ENCODE peak calls at places on chromosomes 2 and 18, in seven cellular contexts. W is SJSA1, K is adipocyte, R is GM12878, G is hepatocyte, U is keratinocyte, I is body of pancreas. Q is an unnamed sample.

GRCh38 chr2:39416172-39416571 is 20.9 kb downstream of the MAP4K3 start:
- DNase-seq in W (no peak), K (peak; percentile 58), R (no peak), G (no peak), U (no peak), I (no peak), Q (no peak)

GRCh38 chr18:76495435-76496199 is 575 bp upstream of the ZNF516 start:
- DNase-seq in W (peak; percentile 70), K (peak; percentile 64), R (no peak), G (peak; percentile 69), U (no peak), I (no peak), Q (peak; percentile 49)

GRCh38 chr2:16630463-16630862 is 35.2 kb downstream of the CYRIA start:
- DNase-seq in W (no peak), K (no peak), R (no peak), G (no peak), U (no peak), I (no peak), Q (no peak)

GRCh38 chr2:50126845-50127244 is 905.1 kb downstream of the NRXN1 start:
- DNase-seq in W (no peak), K (no peak), R (no peak), G (peak; percentile 6), U (no peak), I (no peak), Q (no peak)

GRCh38 chr2:148259674-148260073 is 238.8 kb downstream of the MBD5 start:
- DNase-seq in W (no peak), K (no peak), R (no peak), G (peak; percentile 18), U (peak; percentile 21), I (no peak), Q (no peak)

GRCh38 chr2:100940240-100940639 is 61.8 kb upstream of the RPL31 start:
- DNase-seq in W (no peak), K (no peak), R (no peak), G (no peak), U (no peak), I (no peak), Q (no peak)

GRCh38 chr2:72148975-72149555 is 1.4 kb upstream of the CYP26B1 start:
- DNase-seq in W (peak; percentile 48), K (peak; percentile 79), R (no peak), G (peak; percentile 75), U (no peak), I (peak; percentile 30), Q (peak; percentile 69)

GRCh38 chr2:37617119-37617892 is 54.1 kb downstream of the CDC42EP3 start:
- DNase-seq in W (no peak), K (no peak), R (no peak), G (no peak), U (no peak), I (no peak), Q (no peak)

GRCh38 chr2:105369777-105370690 is 28.8 kb downstream of the FHL2 start:
- DNase-seq in W (peak; percentile 87), K (peak; percentile 93), R (peak; percentile 55), G (peak; percentile 93), U (no peak), I (peak; percentile 86), Q (peak; percentile 91)

GRCh38 chr2:15242936-15243461 is 318.1 kb downstream of the NBAS start:
- DNase-seq in W (no peak), K (no peak), R (no peak), G (no peak), U (no peak), I (no peak), Q (no peak)

GRCh38 chr2:27960237-27960912 is 69.8 kb downstream of the BABAM2 start:
- DNase-seq in W (peak; percentile 57), K (peak; percentile 86), R (no peak), G (peak; percentile 6), U (no peak), I (no peak), Q (no peak)

GRCh38 chr2:171317492-171318125 is 116.2 kb downstream of the METTL8 start:
- DNase-seq in W (no peak), K (no peak), R (peak; percentile 74), G (no peak), U (no peak), I (no peak), Q (no peak)

GRCh38 chr2:174325373-174325772 is 9.4 kb upstream of the SP9 start:
- DNase-seq in W (no peak), K (no peak), R (no peak), G (no peak), U (no peak), I (no peak), Q (no peak)

GRCh38 chr2:197147942-197148341 is 162.6 kb downstream of the ANKRD44 start:
- DNase-seq in W (no peak), K (no peak), R (no peak), G (peak; percentile 23), U (no peak), I (no peak), Q (no peak)
- H3K4me1 ChIP-seq in W (peaks cover 10% of the 10 kb centered on the region), K (no peaks in the 10 kb centered on the region), R (peaks cover 45% of the 10 kb centered on the region), G (peaks cover 10% of the 10 kb centered on the region), U (no peaks in the 10 kb centered on the region), I (peaks cover 13% of the 10 kb centered on the region), Q (peaks cover 20% of the 10 kb centered on the region)

GRCh38 chr2:159441182-159441581 is 154.7 kb upstream of the WDSUB1 start:
- DNase-seq in W (no peak), K (no peak), R (no peak), G (no peak), U (no peak), I (no peak), Q (no peak)
- H3K27me3 ChIP-seq in W (no peaks in the 10 kb centered on the region), K (no peaks in the 10 kb centered on the region), R (no peaks in the 10 kb centered on the region), G (no peaks in the 10 kb centered on the region), U (no peaks in the 10 kb centered on the region), I (no peaks in the 10 kb centered on the region), Q (no peaks in the 10 kb centered on the region)

GRCh38 chr18:63188063-63188462 is 131.5 kb downstream of the BCL2 start:
- DNase-seq in W (no peak), K (no peak), R (no peak), G (no peak), U (no peak), I (no peak), Q (no peak)
- H3K4me1 ChIP-seq in W (peaks cover 21% of the 10 kb centered on the region), K (no peaks in the 10 kb centered on the region), R (peaks cover 61% of the 10 kb centered on the region), G (peaks cover 43% of the 10 kb centered on the region), U (peaks cover 15% of the 10 kb centered on the region), I (peaks cover 18% of the 10 kb centered on the region), Q (peaks cover 13% of the 10 kb centered on the region)

DNA sequence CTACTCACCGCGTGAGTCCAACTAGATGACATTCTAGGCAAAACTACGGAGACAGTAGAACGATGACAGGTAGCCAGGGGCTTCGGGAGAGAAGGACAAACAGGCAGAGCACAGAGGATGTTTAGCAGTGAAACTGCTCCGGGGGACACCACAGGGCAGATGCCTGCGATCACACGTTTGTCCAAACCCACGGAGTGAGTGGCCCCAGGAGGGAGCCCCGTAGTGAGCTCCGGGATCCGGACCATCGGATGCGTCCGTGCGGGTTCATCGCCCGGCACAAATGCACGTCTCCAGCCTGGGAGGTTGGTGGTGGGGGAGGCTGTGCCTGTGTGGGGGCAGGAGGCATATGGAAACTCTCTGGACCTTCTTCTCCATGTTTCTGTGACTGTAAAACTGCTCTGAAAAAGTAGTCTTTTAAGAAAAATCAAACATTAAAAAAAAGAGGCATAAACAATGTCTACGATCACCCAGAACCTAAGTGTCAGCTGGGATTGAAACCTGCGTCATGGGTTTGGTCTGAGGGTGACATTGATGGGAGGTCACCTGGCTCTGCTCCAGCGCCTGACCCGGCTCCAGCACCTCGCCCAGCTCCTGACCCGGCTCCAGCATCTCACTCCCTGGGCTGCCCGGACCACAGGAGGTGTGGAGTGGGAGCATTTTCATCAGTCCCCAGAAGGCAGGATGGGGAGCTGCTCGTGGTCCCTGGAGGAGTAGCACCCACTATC is 83.0 kb upstream of the CTDP1 start:
- DNase-seq in W (no peak), K (no peak), R (no peak), G (no peak), U (no peak), I (no peak), Q (peak; percentile 47)
- H3K27me3 ChIP-seq in W (no peaks in the 10 kb centered on the region), K (peaks cover 49% of the 10 kb centered on the region), R (no peaks in the 10 kb centered on the region), G (peaks cover 9% of the 10 kb centered on the region), U (peaks cover 4% of the 10 kb centered on the region), I (no peaks in the 10 kb centered on the region), Q (peaks cover 2% of the 10 kb centered on the region)

GRCh38 chr2:219575566-219576504 is 3.7 kb downstream of the INHA start:
- DNase-seq in W (no peak), K (no peak), R (no peak), G (no peak), U (no peak), I (no peak), Q (no peak)
- H3K4me1 ChIP-seq in W (peaks cover 8% of the 10 kb centered on the region), K (peaks cover 36% of the 10 kb centered on the region), R (no peaks in the 10 kb centered on the region), G (peaks cover 16% of the 10 kb centered on the region), U (peaks cover 8% of the 10 kb centered on the region), I (peaks cover 30% of the 10 kb centered on the region), Q (no peaks in the 10 kb centered on the region)